ENCODE peak calls at places on chromosomes 1 and 21, in ten cellular contexts. One of them, this sample, is unnamed.
A peak's percentile ranks its signal among the peaks of the same experiment; 100 is the strongest.

GRCh38 chr1:22831729-22832413 is 121.2 kb downstream of the EPHB2 start:
- DNase-seq in breast epithelium: no peak
- DNase-seq in transverse colon: peak; percentile 69
- DNase-seq in sigmoid colon: no peak
- DNase-seq in stomach: peak; percentile 50
- DNase-seq in GM23338: no peak
- DNase-seq in prostate gland: no peak
- DNase-seq in HepG2: peak; percentile 5
- DNase-seq in SK-N-SH: no peak
- DNase-seq in esophagus muscularis mucosa: no peak
- DNase-seq in this sample: no peak

GRCh38 chr1:23370270-23370743 is 671 bp upstream of the ZNF436 start:
- DNase-seq in breast epithelium: no peak
- DNase-seq in transverse colon: no peak
- DNase-seq in sigmoid colon: no peak
- DNase-seq in stomach: no peak
- DNase-seq in GM23338: no peak
- DNase-seq in prostate gland: no peak
- DNase-seq in HepG2: no peak
- DNase-seq in SK-N-SH: no peak
- DNase-seq in esophagus muscularis mucosa: no peak
- DNase-seq in this sample: no peak

GRCh38 chr1:220290163-220290761 is 18.0 kb upstream of the RAB3GAP2 start:
- DNase-seq in breast epithelium: no peak
- DNase-seq in transverse colon: no peak
- DNase-seq in sigmoid colon: no peak
- DNase-seq in stomach: no peak
- DNase-seq in GM23338: peak; percentile 49
- DNase-seq in prostate gland: no peak
- DNase-seq in HepG2: no peak
- DNase-seq in SK-N-SH: no peak
- DNase-seq in esophagus muscularis mucosa: no peak
- DNase-seq in this sample: no peak

GRCh38 chr1:184049291-184049690 is 2.2 kb upstream of the TSEN15 start:
- DNase-seq in breast epithelium: no peak
- DNase-seq in transverse colon: no peak
- DNase-seq in sigmoid colon: no peak
- DNase-seq in stomach: no peak
- DNase-seq in GM23338: no peak
- DNase-seq in prostate gland: no peak
- DNase-seq in HepG2: no peak
- DNase-seq in SK-N-SH: no peak
- DNase-seq in esophagus muscularis mucosa: no peak
- DNase-seq in this sample: no peak

GRCh38 chr1:89635825-89636815 is 3.2 kb downstream of the LRRC8C start:
- DNase-seq in breast epithelium: no peak
- DNase-seq in transverse colon: no peak
- DNase-seq in sigmoid colon: no peak
- DNase-seq in stomach: no peak
- DNase-seq in GM23338: no peak
- DNase-seq in prostate gland: no peak
- DNase-seq in HepG2: no peak
- DNase-seq in SK-N-SH: no peak
- DNase-seq in esophagus muscularis mucosa: no peak
- DNase-seq in this sample: no peak

GRCh38 chr21:42664614-42665013 is 11.2 kb downstream of the PDE9A start:
- DNase-seq in breast epithelium: no peak
- DNase-seq in transverse colon: no peak
- DNase-seq in sigmoid colon: no peak
- DNase-seq in stomach: no peak
- DNase-seq in GM23338: no peak
- DNase-seq in prostate gland: no peak
- DNase-seq in HepG2: no peak
- DNase-seq in SK-N-SH: no peak
- DNase-seq in esophagus muscularis mucosa: no peak
- DNase-seq in this sample: no peak

GRCh38 chr1:201228011-201228983 is 37.7 kb downstream of the IGFN1 start:
- DNase-seq in breast epithelium: no peak
- DNase-seq in transverse colon: no peak
- DNase-seq in sigmoid colon: no peak
- DNase-seq in stomach: no peak
- DNase-seq in GM23338: no peak
- DNase-seq in prostate gland: no peak
- DNase-seq in HepG2: no peak
- DNase-seq in SK-N-SH: no peak
- DNase-seq in esophagus muscularis mucosa: peak; percentile 72
- DNase-seq in this sample: no peak

GRCh38 chr1:44408181-44409018 is 3.3 kb downstream of the RNF220 start:
- DNase-seq in breast epithelium: no peak
- DNase-seq in transverse colon: no peak
- DNase-seq in sigmoid colon: no peak
- DNase-seq in stomach: no peak
- DNase-seq in GM23338: peak; percentile 91
- DNase-seq in prostate gland: no peak
- DNase-seq in HepG2: peak; percentile 11
- DNase-seq in SK-N-SH: no peak
- DNase-seq in esophagus muscularis mucosa: no peak
- DNase-seq in this sample: no peak

GRCh38 chr1:110593905-110594304 is 12.3 kb downstream of the KCNA2 start:
- DNase-seq in breast epithelium: no peak
- DNase-seq in transverse colon: no peak
- DNase-seq in sigmoid colon: no peak
- DNase-seq in stomach: no peak
- DNase-seq in GM23338: peak; percentile 17
- DNase-seq in prostate gland: no peak
- DNase-seq in HepG2: no peak
- DNase-seq in SK-N-SH: no peak
- DNase-seq in esophagus muscularis mucosa: no peak
- DNase-seq in this sample: no peak
- TF ChIP-seq POLR2AphosphoS5 in breast epithelium: no peak
- TF ChIP-seq POLR2AphosphoS5 in transverse colon: no peak
- TF ChIP-seq POLR2AphosphoS5 in sigmoid colon: no peak
- TF ChIP-seq POLR2AphosphoS5 in stomach: no peak
- TF ChIP-seq POLR2AphosphoS5 in GM23338: no peak
- TF ChIP-seq POLR2AphosphoS5 in prostate gland: no peak
- TF ChIP-seq POLR2AphosphoS5 in HepG2: no peak
- TF ChIP-seq POLR2AphosphoS5 in SK-N-SH: no peak
- TF ChIP-seq POLR2AphosphoS5 in esophagus muscularis mucosa: no peak
- TF ChIP-seq POLR2AphosphoS5 in this sample: no peak

GRCh38 chr1:57421366-57421765 is 2.5 kb downstream of the DAB1 start:
- DNase-seq in breast epithelium: no peak
- DNase-seq in transverse colon: no peak
- DNase-seq in sigmoid colon: no peak
- DNase-seq in stomach: no peak
- DNase-seq in GM23338: peak; percentile 43
- DNase-seq in prostate gland: no peak
- DNase-seq in HepG2: no peak
- DNase-seq in SK-N-SH: no peak
- DNase-seq in esophagus muscularis mucosa: no peak
- DNase-seq in this sample: no peak

GRCh38 chr1:57424231-57425027 is 569 bp upstream of the DAB1 start:
- DNase-seq in breast epithelium: no peak
- DNase-seq in transverse colon: no peak
- DNase-seq in sigmoid colon: no peak
- DNase-seq in stomach: peak; percentile 31
- DNase-seq in GM23338: peak; percentile 83
- DNase-seq in prostate gland: peak; percentile 5
- DNase-seq in HepG2: peak; percentile 9
- DNase-seq in SK-N-SH: peak; percentile 75
- DNase-seq in esophagus muscularis mucosa: no peak
- DNase-seq in this sample: no peak

GRCh38 chr1:57423135-57424131 is at the start of gene DAB1:
- DNase-seq in breast epithelium: no peak
- DNase-seq in transverse colon: no peak
- DNase-seq in sigmoid colon: no peak
- DNase-seq in stomach: no peak
- DNase-seq in GM23338: peak; percentile 75
- DNase-seq in prostate gland: no peak
- DNase-seq in HepG2: no peak
- DNase-seq in SK-N-SH: peak; percentile 83
- DNase-seq in esophagus muscularis mucosa: no peak
- DNase-seq in this sample: no peak

DNA sequence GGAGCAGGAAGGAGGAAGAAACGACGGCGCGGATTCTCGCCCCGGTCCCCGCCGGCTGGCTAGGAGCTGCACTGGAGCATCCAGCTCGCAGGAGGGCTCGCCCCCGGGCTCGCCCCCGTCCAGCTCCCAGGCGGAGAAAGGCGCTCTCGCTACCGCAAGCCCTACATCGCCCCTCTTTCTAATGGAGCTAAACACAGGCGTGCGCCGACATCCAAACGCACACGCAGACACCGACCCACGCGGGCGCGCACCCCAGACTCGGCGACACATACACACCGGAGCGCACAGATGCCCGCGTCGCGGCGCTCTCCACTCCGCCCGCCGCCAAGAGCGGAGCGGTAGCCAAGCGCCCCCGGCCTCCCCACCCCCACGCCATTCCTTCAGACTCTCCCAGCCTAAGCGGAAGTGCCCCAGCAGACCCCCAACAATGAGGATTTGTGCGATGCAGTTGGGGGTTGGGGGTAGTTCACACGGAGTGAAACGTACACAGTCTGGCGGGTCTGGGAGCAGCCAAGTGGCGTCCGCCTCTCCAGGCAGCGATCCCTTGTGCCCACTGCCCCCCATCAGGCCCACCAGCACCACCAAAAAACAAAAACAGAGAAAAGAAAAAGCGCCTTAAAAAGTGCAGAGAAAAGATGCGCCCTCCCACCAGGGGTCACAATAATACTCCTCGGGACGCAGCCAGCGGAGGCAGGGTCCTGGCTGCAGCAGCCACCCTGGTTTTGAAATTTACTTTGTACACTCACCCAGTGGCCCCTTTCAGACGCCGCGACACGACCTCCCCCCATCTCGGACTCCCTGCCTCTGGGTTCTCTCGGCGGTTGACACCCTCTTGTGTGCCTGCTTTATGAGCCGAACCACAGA is 1.4 kb downstream of the DAB1 start:
- DNase-seq in breast epithelium: no peak
- DNase-seq in transverse colon: no peak
- DNase-seq in sigmoid colon: no peak
- DNase-seq in stomach: no peak
- DNase-seq in GM23338: peak; percentile 81
- DNase-seq in prostate gland: no peak
- DNase-seq in HepG2: no peak
- DNase-seq in SK-N-SH: peak; percentile 73
- DNase-seq in esophagus muscularis mucosa: no peak
- DNase-seq in this sample: peak; percentile 54
- H3K27me3 ChIP-seq in breast epithelium: no peaks in the 10 kb centered on the region
- H3K27me3 ChIP-seq in transverse colon: peaks cover 84% of the 10 kb centered on the region
- H3K27me3 ChIP-seq in sigmoid colon: peaks cover 19% of the 10 kb centered on the region
- H3K27me3 ChIP-seq in stomach: peaks cover 82% of the 10 kb centered on the region
- H3K27me3 ChIP-seq in GM23338: peaks cover 32% of the 10 kb centered on the region
- H3K27me3 ChIP-seq in prostate gland: peaks cover 22% of the 10 kb centered on the region
- H3K27me3 ChIP-seq in HepG2: peaks cover 9% of the 10 kb centered on the region
- H3K27me3 ChIP-seq in SK-N-SH: peaks cover 5% of the 10 kb centered on the region
- H3K27me3 ChIP-seq in esophagus muscularis mucosa: peaks cover 10% of the 10 kb centered on the region
- H3K27me3 ChIP-seq in this sample: peaks cover 82% of the 10 kb centered on the region

GRCh38 chr1:14788065-14788464 is 189.6 kb downstream of the KAZN start:
- DNase-seq in breast epithelium: no peak
- DNase-seq in transverse colon: no peak
- DNase-seq in sigmoid colon: no peak
- DNase-seq in stomach: no peak
- DNase-seq in GM23338: no peak
- DNase-seq in prostate gland: no peak
- DNase-seq in HepG2: no peak
- DNase-seq in SK-N-SH: no peak
- DNase-seq in esophagus muscularis mucosa: no peak
- DNase-seq in this sample: no peak
- TF ChIP-seq POLR2AphosphoS5 in breast epithelium: no peak
- TF ChIP-seq POLR2AphosphoS5 in transverse colon: no peak
- TF ChIP-seq POLR2AphosphoS5 in sigmoid colon: no peak
- TF ChIP-seq POLR2AphosphoS5 in stomach: no peak
- TF ChIP-seq POLR2AphosphoS5 in GM23338: no peak
- TF ChIP-seq POLR2AphosphoS5 in prostate gland: no peak
- TF ChIP-seq POLR2AphosphoS5 in HepG2: no peak
- TF ChIP-seq POLR2AphosphoS5 in SK-N-SH: no peak
- TF ChIP-seq POLR2AphosphoS5 in esophagus muscularis mucosa: no peak
- TF ChIP-seq POLR2AphosphoS5 in this sample: no peak

GRCh38 chr1:21625390-21626190 is 43.6 kb downstream of the RAP1GAP start:
- DNase-seq in breast epithelium: no peak
- DNase-seq in transverse colon: no peak
- DNase-seq in sigmoid colon: no peak
- DNase-seq in stomach: peak; percentile 72
- DNase-seq in GM23338: no peak
- DNase-seq in prostate gland: peak; percentile 56
- DNase-seq in HepG2: no peak
- DNase-seq in SK-N-SH: no peak
- DNase-seq in esophagus muscularis mucosa: no peak
- DNase-seq in this sample: no peak

GRCh38 chr1:21630571-21631338 is 38.4 kb downstream of the RAP1GAP start:
- DNase-seq in breast epithelium: no peak
- DNase-seq in transverse colon: no peak
- DNase-seq in sigmoid colon: no peak
- DNase-seq in stomach: no peak
- DNase-seq in GM23338: peak; percentile 69
- DNase-seq in prostate gland: no peak
- DNase-seq in HepG2: no peak
- DNase-seq in SK-N-SH: no peak
- DNase-seq in esophagus muscularis mucosa: no peak
- DNase-seq in this sample: no peak

GRCh38 chr1:21629971-21630370 is 39.2 kb downstream of the RAP1GAP start:
- DNase-seq in breast epithelium: no peak
- DNase-seq in transverse colon: no peak
- DNase-seq in sigmoid colon: no peak
- DNase-seq in stomach: no peak
- DNase-seq in GM23338: no peak
- DNase-seq in prostate gland: no peak
- DNase-seq in HepG2: no peak
- DNase-seq in SK-N-SH: no peak
- DNase-seq in esophagus muscularis mucosa: no peak
- DNase-seq in this sample: no peak

GRCh38 chr1:21626921-21627339 is 42.2 kb downstream of the RAP1GAP start:
- DNase-seq in breast epithelium: no peak
- DNase-seq in transverse colon: no peak
- DNase-seq in sigmoid colon: no peak
- DNase-seq in stomach: peak; percentile 58
- DNase-seq in GM23338: no peak
- DNase-seq in prostate gland: no peak
- DNase-seq in HepG2: no peak
- DNase-seq in SK-N-SH: no peak
- DNase-seq in esophagus muscularis mucosa: no peak
- DNase-seq in this sample: no peak

DNA sequence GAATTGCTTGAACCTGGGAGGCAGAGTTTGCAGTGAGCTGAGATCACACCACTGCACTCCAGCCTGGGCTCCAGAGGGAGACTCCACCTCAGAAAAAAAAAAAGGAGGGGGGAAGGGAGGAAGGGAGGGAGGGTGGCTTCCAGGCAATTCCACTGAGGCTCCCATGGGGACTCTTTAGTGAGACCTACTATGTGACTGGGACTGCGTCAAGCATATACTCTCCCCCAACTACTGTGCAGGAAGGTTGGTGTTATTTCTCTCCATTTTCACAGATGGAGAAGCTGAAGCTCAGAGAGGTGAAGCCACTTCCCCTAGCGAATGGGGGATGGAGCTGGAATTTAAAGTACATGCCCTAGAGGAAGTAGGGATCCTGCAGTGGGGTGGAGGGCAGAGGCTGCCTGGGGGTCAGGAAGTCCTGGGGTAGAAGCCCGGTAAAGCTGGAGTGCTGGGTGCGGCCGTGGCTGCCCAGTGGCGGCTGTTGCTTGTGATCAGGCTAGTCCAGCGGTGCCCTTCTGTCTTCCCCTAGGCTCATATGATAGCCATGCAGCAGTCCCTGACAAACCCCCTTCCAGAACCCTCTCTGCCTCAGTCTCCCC is 40.3 kb downstream of the RAP1GAP start:
- DNase-seq in breast epithelium: no peak
- DNase-seq in transverse colon: no peak
- DNase-seq in sigmoid colon: no peak
- DNase-seq in stomach: no peak
- DNase-seq in GM23338: no peak
- DNase-seq in prostate gland: no peak
- DNase-seq in HepG2: no peak
- DNase-seq in SK-N-SH: no peak
- DNase-seq in esophagus muscularis mucosa: no peak
- DNase-seq in this sample: no peak
- H3K27me3 ChIP-seq in breast epithelium: no peaks in the 10 kb centered on the region
- H3K27me3 ChIP-seq in transverse colon: peaks cover 6% of the 10 kb centered on the region
- H3K27me3 ChIP-seq in sigmoid colon: no peaks in the 10 kb centered on the region
- H3K27me3 ChIP-seq in stomach: peaks cover 56% of the 10 kb centered on the region
- H3K27me3 ChIP-seq in GM23338: no peaks in the 10 kb centered on the region
- H3K27me3 ChIP-seq in prostate gland: no peaks in the 10 kb centered on the region
- H3K27me3 ChIP-seq in HepG2: no peaks in the 10 kb centered on the region
- H3K27me3 ChIP-seq in SK-N-SH: no peaks in the 10 kb centered on the region
- H3K27me3 ChIP-seq in esophagus muscularis mucosa: no peaks in the 10 kb centered on the region
- H3K27me3 ChIP-seq in this sample: peaks cover 11% of the 10 kb centered on the region